ENCODE peak calls at places on chromosome 7, in four cellular contexts. E is heart left ventricle, C is AG04450, V is stomach. Z is an unnamed sample.

GRCh38 chr7:54390565-54390964 is 151.6 kb upstream of the VSTM2A start:
- DNase-seq in C (no peak), V (no peak), E (no peak), Z (peak)

GRCh38 chr7:92523110-92523509 is 5.2 kb downstream of the PEX1 start:
- DNase-seq in C (no peak), V (no peak), E (no peak), Z (no peak)

GRCh38 chr7:39130304-39130703 is 152.6 kb downstream of the POU6F2 start:
- DNase-seq in V (no peak), E (no peak), C (no peak), Z (no peak)

GRCh38 chr7:7779888-7780287 is 61.5 kb upstream of the RPA3 start:
- DNase-seq in V (no peak), C (no peak), E (no peak), Z (no peak)

GRCh38 chr7:150738092-150739044 is 1.1 kb downstream of the GIMAP5 start:
- DNase-seq in V (no peak), C (no peak), E (no peak), Z (peak)

GRCh38 chr7:50068026-50068425 is 25.0 kb downstream of the ZPBP start:
- DNase-seq in E (no peak), V (peak), C (no peak), Z (peak)

GRCh38 chr7:7315851-7316250 is 133.5 kb downstream of the C1GALT1 start:
- DNase-seq in C (no peak), E (no peak), V (no peak), Z (no peak)

GRCh38 chr7:28955356-28955722 is 2.8 kb downstream of the TRIL start:
- DNase-seq in C (no peak), V (no peak), E (no peak), Z (no peak)

GRCh38 chr7:42606217-42606905 is 305.5 kb downstream of the C7orf25 start:
- DNase-seq in C (no peak), E (no peak), V (no peak), Z (peak)

GRCh38 chr7:37920619-37921339 is at the start of gene EPDR1:
- DNase-seq in E (peak), V (no peak), C (no peak), Z (peak)

GRCh38 chr7:25754751-25755150 is 397.2 kb upstream of the NFE2L3 start:
- DNase-seq in C (no peak), V (no peak), E (no peak), Z (no peak)

GRCh38 chr7:5797716-5798115 is 16.3 kb upstream of the RNF216 start:
- DNase-seq in E (no peak), C (no peak), V (no peak), Z (no peak)

GRCh38 chr7:152202056-152202455 is 176.6 kb downstream of the GALNT11 start:
- DNase-seq in V (no peak), C (no peak), E (no peak), Z (peak)

GRCh38 chr7:138470586-138471157 is 10.6 kb downstream of the TRIM24 start:
- DNase-seq in C (no peak), V (no peak), E (no peak), Z (no peak)

GRCh38 chr7:102892631-102893278 is 20.0 kb upstream of the LRRC17 start:
- DNase-seq in C (no peak), E (no peak), V (no peak), Z (no peak)

GRCh38 chr7:74284781-74285259 is 4.4 kb upstream of the CLIP2 start:
- DNase-seq in E (no peak), V (peak), C (no peak), Z (no peak)

GRCh38 chr7:141333459-141333858 is 217.8 kb upstream of the AGK start:
- DNase-seq in V (no peak), C (no peak), E (no peak), Z (no peak)

GRCh38 chr7:123191132-123191531 is 8.6 kb downstream of the SLC13A1 start:
- DNase-seq in E (no peak), V (peak), C (no peak), Z (peak)

GRCh38 chr7:116236020-116236630 is 25.8 kb downstream of the TES start:
- DNase-seq in E (peak), C (no peak), V (peak), Z (no peak)

GRCh38 chr7:27689045-27689877 is 26.6 kb upstream of the HIBADH start:
- DNase-seq in C (no peak), E (no peak), V (no peak), Z (peak)

GRCh38 chr7:156177396-156178055 is 365.3 kb upstream of the SHH start:
- DNase-seq in C (no peak), E (no peak), V (no peak), Z (no peak)

GRCh38 chr7:135772639-135773019 is 24.0 kb upstream of the FAM180A start:
- DNase-seq in V (no peak), C (no peak), E (no peak), Z (no peak)

GRCh38 chr7:14761506-14762296 is 140.8 kb downstream of the DGKB start:
- DNase-seq in E (peak), V (no peak), C (peak), Z (peak)

GRCh38 chr7:158650821-158651225 is 53.8 kb downstream of the NCAPG2 start:
- DNase-seq in E (no peak), C (peak), V (no peak), Z (no peak)

GRCh38 chr7:16811555-16811954 is 6.8 kb upstream of the AGR2 start:
- DNase-seq in V (no peak), C (no peak), E (no peak), Z (peak)

GRCh38 chr7:122588621-122589020 is 110.3 kb downstream of the RNF133 start:
- DNase-seq in E (no peak), V (no peak), C (no peak), Z (peak)

GRCh38 chr7:150402671-150403321 is 23.7 kb downstream of the ZNF775 start:
- DNase-seq in E (no peak), V (peak), C (no peak), Z (no peak)

GRCh38 chr7:86918245-86918644 is 141.2 kb downstream of the ELAPOR2 start:
- DNase-seq in V (no peak), E (no peak), C (no peak), Z (no peak)

GRCh38 chr7:24965831-24966708 is 13.9 kb downstream of the OSBPL3 start:
- DNase-seq in V (no peak), C (no peak), E (peak), Z (peak)

GRCh38 chr7:45970454-45970853 is 49.4 kb upstream of the IGFBP3 start:
- DNase-seq in E (no peak), C (no peak), V (no peak), Z (no peak)

GRCh38 chr7:13988011-13988410 is 1.5 kb downstream of the ETV1 start:
- DNase-seq in C (no peak), E (peak), V (no peak), Z (peak)

GRCh38 chr7:157007470-157008066 is 2.9 kb downstream of the MNX1 start:
- DNase-seq in V (peak), C (no peak), E (no peak), Z (no peak)

GRCh38 chr7:2049782-2050510 is 182.8 kb downstream of the MAD1L1 start:
- DNase-seq in V (no peak), C (no peak), E (no peak), Z (no peak)

GRCh38 chr7:44573464-44574285 is at the start of gene DDX56:
- DNase-seq in E (peak), V (peak), C (peak), Z (peak)

GRCh38 chr7:44576228-44576627 is 2.5 kb upstream of the DDX56 start:
- DNase-seq in C (no peak), E (no peak), V (no peak), Z (no peak)

GRCh38 chr7:44574286-44574872 is 671 bp upstream of the DDX56 start:
- DNase-seq in C (no peak), V (no peak), E (no peak), Z (no peak)

GRCh38 chr7:44572771-44573170 is 937 bp downstream of the DDX56 start:
- DNase-seq in E (no peak), C (no peak), V (no peak), Z (no peak)

GRCh38 chr7:44575054-44575453 is 1.3 kb upstream of the DDX56 start:
- DNase-seq in C (no peak), V (no peak), E (no peak), Z (no peak)
- H3K4me3 ChIP-seq in C (peak), V (no peak), E (peak), Z (no peak)

GRCh38 chr7:79452032-79452494 is 1.4 kb downstream of the MAGI2 start:
- DNase-seq in E (peak), V (peak), C (peak), Z (peak)
- H3K4me3 ChIP-seq in E (peak), V (peak), C (peak), Z (peak)

GRCh38 chr7:99314504-99314903 is 11.2 kb upstream of the ARPC1A start:
- DNase-seq in C (no peak), E (no peak), V (peak), Z (peak)
- H3K4me3 ChIP-seq in C (no peak), E (no peak), V (no peak), Z (no peak)

DNA sequence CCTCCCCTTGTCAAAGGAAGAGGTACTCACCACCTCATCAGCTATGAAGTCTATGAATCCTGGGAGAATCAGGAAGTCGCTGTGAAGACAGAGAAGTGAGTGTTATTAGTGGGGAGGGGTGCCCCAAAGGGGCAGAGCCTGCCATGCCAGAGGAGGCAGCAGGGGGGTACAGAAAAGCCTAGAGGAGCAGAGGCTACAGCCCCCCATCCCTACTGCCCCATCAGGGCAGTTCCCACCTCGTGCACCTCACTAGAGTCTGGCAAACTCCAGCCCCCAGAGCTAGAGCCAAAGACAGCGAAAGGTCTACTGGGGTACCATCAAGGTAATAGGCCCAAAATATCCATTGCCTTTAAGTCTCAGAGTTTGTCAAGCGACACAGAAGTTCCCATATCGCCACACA is 6.1 kb downstream of the IMPDH1 start:
- DNase-seq in V (no peak), C (no peak), E (no peak), Z (no peak)
- H3K4me3 ChIP-seq in V (no peak), C (no peak), E (peak), Z (no peak)